ENCODE peak calls at places on chromosomes 1 and 21, in ten cellular contexts. One of them, this sample, is unnamed.

GRCh38 chr1:35573198-35573775 is at the start of gene TFAP2E:
- DNase-seq in RKO: peak; percentile 59
- DNase-seq in NCI-H226: no peak
- DNase-seq in CMK: no peak
- DNase-seq in nephron progenitor cell: peak; percentile 50
- DNase-seq in mammary epithelial cell: peak; percentile 41
- DNase-seq in spleen: peak; percentile 76
- DNase-seq in iris pigment epithelial cell: peak; percentile 46
- DNase-seq in cerebellar cortex: peak; percentile 41
- DNase-seq in CD4-positive, alpha-beta T cell: no peak
- DNase-seq in this sample: peak; percentile 81

GRCh38 chr1:61287014-61287413 is 204.7 kb downstream of the NFIA start:
- DNase-seq in RKO: no peak
- DNase-seq in NCI-H226: peak; percentile 59
- DNase-seq in CMK: no peak
- DNase-seq in nephron progenitor cell: no peak
- DNase-seq in mammary epithelial cell: peak; percentile 86
- DNase-seq in spleen: no peak
- DNase-seq in iris pigment epithelial cell: peak; percentile 80
- DNase-seq in cerebellar cortex: no peak
- DNase-seq in CD4-positive, alpha-beta T cell: no peak
- DNase-seq in this sample: no peak

GRCh38 chr1:9867408-9868243 is 42.4 kb downstream of the CTNNBIP1 start:
- DNase-seq in RKO: peak; percentile 73
- DNase-seq in NCI-H226: peak; percentile 50
- DNase-seq in CMK: peak; percentile 57
- DNase-seq in nephron progenitor cell: peak; percentile 89
- DNase-seq in mammary epithelial cell: peak; percentile 61
- DNase-seq in spleen: peak; percentile 96
- DNase-seq in iris pigment epithelial cell: peak; percentile 50
- DNase-seq in cerebellar cortex: peak; percentile 86
- DNase-seq in CD4-positive, alpha-beta T cell: peak; percentile 86
- DNase-seq in this sample: peak; percentile 87

GRCh38 chr1:152878042-152878441 is at the start of gene SMCP:
- DNase-seq in RKO: no peak
- DNase-seq in NCI-H226: no peak
- DNase-seq in CMK: no peak
- DNase-seq in nephron progenitor cell: peak; percentile 10
- DNase-seq in mammary epithelial cell: no peak
- DNase-seq in spleen: no peak
- DNase-seq in iris pigment epithelial cell: no peak
- DNase-seq in cerebellar cortex: peak; percentile 4
- DNase-seq in CD4-positive, alpha-beta T cell: no peak
- DNase-seq in this sample: no peak

GRCh38 chr1:9442266-9442846 is 96.9 kb upstream of the SLC25A33 start:
- DNase-seq in RKO: no peak
- DNase-seq in NCI-H226: no peak
- DNase-seq in CMK: no peak
- DNase-seq in nephron progenitor cell: no peak
- DNase-seq in mammary epithelial cell: peak; percentile 27
- DNase-seq in spleen: no peak
- DNase-seq in iris pigment epithelial cell: peak; percentile 56
- DNase-seq in cerebellar cortex: no peak
- DNase-seq in CD4-positive, alpha-beta T cell: no peak
- DNase-seq in this sample: no peak

GRCh38 chr1:15451014-15451722 is 5.4 kb upstream of the CELA2A start:
- DNase-seq in RKO: no peak
- DNase-seq in NCI-H226: no peak
- DNase-seq in CMK: no peak
- DNase-seq in nephron progenitor cell: no peak
- DNase-seq in mammary epithelial cell: no peak
- DNase-seq in spleen: no peak
- DNase-seq in iris pigment epithelial cell: no peak
- DNase-seq in cerebellar cortex: no peak
- DNase-seq in CD4-positive, alpha-beta T cell: no peak
- DNase-seq in this sample: no peak

GRCh38 chr1:173328961-173329360 is 121.8 kb upstream of the TNFSF4 start:
- DNase-seq in RKO: no peak
- DNase-seq in NCI-H226: no peak
- DNase-seq in CMK: no peak
- DNase-seq in nephron progenitor cell: no peak
- DNase-seq in mammary epithelial cell: no peak
- DNase-seq in spleen: no peak
- DNase-seq in iris pigment epithelial cell: no peak
- DNase-seq in cerebellar cortex: no peak
- DNase-seq in CD4-positive, alpha-beta T cell: no peak
- DNase-seq in this sample: no peak

GRCh38 chr1:53273526-53273925 is 35.2 kb upstream of the MAGOH start:
- DNase-seq in RKO: no peak
- DNase-seq in NCI-H226: no peak
- DNase-seq in CMK: no peak
- DNase-seq in nephron progenitor cell: no peak
- DNase-seq in mammary epithelial cell: peak; percentile 59
- DNase-seq in spleen: no peak
- DNase-seq in iris pigment epithelial cell: no peak
- DNase-seq in cerebellar cortex: no peak
- DNase-seq in CD4-positive, alpha-beta T cell: no peak
- DNase-seq in this sample: no peak

GRCh38 chr1:76868916-76869315 is 1.6 kb downstream of the ST6GALNAC5 start:
- DNase-seq in RKO: no peak
- DNase-seq in NCI-H226: no peak
- DNase-seq in CMK: no peak
- DNase-seq in nephron progenitor cell: peak; percentile 60
- DNase-seq in mammary epithelial cell: no peak
- DNase-seq in spleen: no peak
- DNase-seq in iris pigment epithelial cell: peak; percentile 2
- DNase-seq in cerebellar cortex: no peak
- DNase-seq in CD4-positive, alpha-beta T cell: no peak
- DNase-seq in this sample: peak; percentile 72

GRCh38 chr21:43315244-43316137 is 111.4 kb downstream of the SIK1 start:
- DNase-seq in RKO: no peak
- DNase-seq in NCI-H226: no peak
- DNase-seq in CMK: peak; percentile 21
- DNase-seq in nephron progenitor cell: no peak
- DNase-seq in mammary epithelial cell: no peak
- DNase-seq in spleen: no peak
- DNase-seq in iris pigment epithelial cell: no peak
- DNase-seq in cerebellar cortex: no peak
- DNase-seq in CD4-positive, alpha-beta T cell: no peak
- DNase-seq in this sample: no peak

GRCh38 chr21:36757246-36757645 is 58.3 kb downstream of the SIM2 start:
- DNase-seq in RKO: no peak
- DNase-seq in NCI-H226: no peak
- DNase-seq in CMK: no peak
- DNase-seq in nephron progenitor cell: no peak
- DNase-seq in mammary epithelial cell: no peak
- DNase-seq in spleen: no peak
- DNase-seq in iris pigment epithelial cell: no peak
- DNase-seq in cerebellar cortex: no peak
- DNase-seq in CD4-positive, alpha-beta T cell: no peak
- DNase-seq in this sample: no peak